ENCODE peak calls at places on chromosomes 4 and X, in eight cellular contexts. L is AG10803, G is Peyer's patch, X is IMR-90, A is left lung, F is transverse colon, J is stomach, K is cardiac fibroblast. R is an unnamed sample.

GRCh38 chr4:791201-791865 is 34.6 kb downstream of the CPLX1 start:
- DNase-seq in J (no peak), F (no peak), X (no peak), A (no peak), K (no peak), L (no peak), G (no peak), R (no peak)

GRCh38 chr4:26557164-26557563 is 26.7 kb upstream of the TBC1D19 start:
- DNase-seq in X (peak), J (no peak), G (no peak), K (peak), L (peak), A (no peak), F (no peak), R (no peak)

GRCh38 chr4:186067757-186068385 is 1.1 kb upstream of the TLR3 start:
- DNase-seq in G (peak), L (peak), K (peak), F (peak), A (peak), J (peak), X (peak), R (peak)

GRCh38 chr4:141614878-141615586 is 21.4 kb upstream of the IL15 start:
- DNase-seq in X (no peak), F (no peak), A (no peak), G (no peak), J (no peak), K (peak), L (no peak), R (no peak)

GRCh38 chrX:149032449-149032848 is 472.7 kb downstream of the IDS start:
- DNase-seq in F (no peak), X (no peak), K (no peak), A (no peak), J (no peak), G (no peak), L (no peak), R (no peak)

GRCh38 chrX:120725874-120726273 is 96.0 kb upstream of the C1GALT1C1 start:
- DNase-seq in J (no peak), K (no peak), L (no peak), G (no peak), A (no peak), X (no peak), F (no peak), R (no peak)

GRCh38 chr4:174592256-174592984 is 70.1 kb upstream of the HPGD start:
- DNase-seq in L (no peak), G (no peak), X (no peak), K (peak), J (no peak), F (no peak), A (no peak), R (no peak)

GRCh38 chr4:78186597-78187543 is 129.7 kb downstream of the FRAS1 start:
- DNase-seq in L (no peak), J (no peak), G (no peak), X (no peak), F (no peak), A (no peak), K (no peak), R (no peak)

GRCh38 chr4:140928880-140929279 is 172.7 kb upstream of the TBC1D9 start:
- DNase-seq in L (peak), A (no peak), J (no peak), K (peak), G (no peak), F (no peak), X (no peak), R (no peak)

DNA sequence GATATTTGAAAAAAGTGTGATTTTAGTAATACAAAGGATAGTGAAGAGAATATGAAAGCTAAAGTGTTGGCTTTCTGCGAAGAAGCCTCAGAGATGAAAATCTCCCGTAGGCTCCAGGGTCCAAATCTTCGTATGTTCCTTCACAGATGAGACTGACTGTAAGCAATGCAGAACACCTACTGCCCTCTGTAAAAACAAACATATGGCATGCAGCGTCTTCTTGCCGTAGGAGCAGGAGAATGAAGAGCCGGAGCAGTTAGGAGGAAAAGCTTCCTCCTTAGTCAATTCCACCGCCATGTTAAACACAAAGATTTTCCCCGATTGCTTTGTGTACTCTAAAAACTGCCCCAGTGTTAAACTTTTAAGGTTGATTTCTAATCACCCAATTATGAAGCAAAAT is 22.5 kb downstream of the RWDD4 start:
- DNase-seq in A (no peak), X (no peak), F (peak), L (no peak), G (no peak), K (no peak), J (no peak), R (no peak)
- H3K4me3 ChIP-seq in A (no peak), X (no peak), F (peak), L (no peak), G (peak), K (no peak), J (peak), R (no peak)

GRCh38 chr4:133920236-133920635 is 281.4 kb downstream of the PABPC4L start:
- DNase-seq in K (no peak), G (no peak), L (no peak), F (no peak), A (no peak), J (no peak), X (no peak), R (no peak)

GRCh38 chr4:133921280-133922195 is 280.1 kb downstream of the PABPC4L start:
- DNase-seq in L (no peak), A (no peak), X (peak), F (no peak), J (no peak), K (peak), G (no peak), R (no peak)
- TF ChIP-seq CTCF in L (no peak), A (no peak), X (peak), F (no peak), J (no peak), K (no peak), G (no peak), R (no peak)

DNA sequence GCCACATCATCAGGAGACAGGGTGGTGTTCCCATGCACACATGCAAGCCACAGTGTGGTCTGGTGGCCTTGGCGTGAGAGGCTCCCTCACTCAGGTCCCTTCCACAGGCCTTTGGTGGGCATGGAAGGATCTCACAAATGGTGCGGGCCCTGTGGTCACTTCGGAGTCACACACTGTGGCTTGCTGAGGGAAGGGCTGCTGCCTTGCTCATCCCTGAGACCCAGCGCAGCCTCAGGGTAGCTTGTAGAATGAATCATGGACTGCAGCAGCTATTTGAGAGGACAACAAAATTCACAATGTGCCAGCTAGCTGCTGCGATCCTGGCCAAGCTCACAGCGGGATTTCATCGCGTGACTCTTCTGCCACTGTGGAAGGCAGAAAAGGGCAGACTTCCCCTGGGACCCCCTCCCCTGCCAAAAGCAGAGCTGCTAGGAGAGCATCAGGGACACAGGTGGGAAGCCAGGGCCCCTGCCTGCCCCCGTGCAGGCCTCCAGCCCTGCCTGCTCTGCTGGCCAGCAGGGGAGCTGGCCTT is 106.4 kb downstream of the ABLIM2 start:
- DNase-seq in X (no peak), L (no peak), J (no peak), F (no peak), K (no peak), A (no peak), G (no peak), R (no peak)
- H3K4me3 ChIP-seq in X (no peak), L (no peak), J (no peak), F (no peak), K (no peak), A (no peak), G (no peak), R (no peak)

GRCh38 chr4:122827258-122827887 is 742 bp downstream of the FGF2 start:
- DNase-seq in L (peak), J (peak), K (peak), X (peak), F (peak), G (no peak), A (no peak), R (peak)
- TF ChIP-seq CTCF in L (no peak), J (no peak), K (peak), X (peak), F (no peak), G (no peak), A (no peak), R (no peak)

DNA sequence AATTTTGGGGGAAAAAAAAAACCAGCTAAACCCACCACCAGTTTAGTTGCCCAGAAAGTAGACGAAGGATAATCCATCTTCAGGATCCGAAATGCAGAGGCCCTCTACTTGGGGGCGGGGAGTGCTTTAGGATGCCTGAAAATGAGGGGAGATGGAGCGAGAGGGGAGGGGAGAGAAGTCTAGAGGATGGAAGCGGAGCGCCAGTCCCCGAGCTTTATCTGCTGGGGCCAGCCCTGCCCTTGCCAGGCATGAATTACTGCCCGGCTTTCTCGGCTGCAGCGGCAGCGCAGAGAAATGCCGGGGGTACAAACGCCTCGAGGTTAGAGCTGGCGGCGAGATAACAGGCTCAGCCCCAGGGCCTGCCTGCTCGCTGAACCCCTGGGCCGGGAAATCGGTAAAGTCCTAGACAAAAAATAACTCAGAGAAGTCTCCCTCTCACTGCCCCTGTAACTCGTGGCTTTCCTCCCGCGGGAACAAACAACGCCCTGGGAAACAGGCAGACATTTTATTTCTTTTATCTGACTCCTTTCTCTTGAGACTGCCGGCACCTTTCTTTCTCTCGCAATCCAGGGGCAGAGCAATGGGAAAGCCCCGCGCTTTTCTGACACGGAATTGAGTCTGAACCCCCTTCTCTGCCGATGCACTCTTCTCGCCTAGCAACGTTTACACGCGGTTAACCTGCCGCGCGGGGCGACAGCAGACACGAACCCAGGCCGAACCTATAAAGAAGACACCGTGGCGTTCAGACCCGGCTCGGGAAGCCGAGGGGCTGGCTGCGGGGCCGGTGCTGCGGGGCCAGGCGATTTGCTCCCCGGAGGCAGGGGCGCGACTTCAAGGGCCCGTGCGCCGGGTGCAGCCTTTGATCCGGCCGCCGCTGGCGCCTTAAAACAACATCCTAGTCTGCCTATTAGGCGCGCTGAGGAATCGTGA is 3.1 kb upstream of the MSX1 start:
- DNase-seq in G (no peak), F (no peak), L (no peak), J (no peak), K (no peak), A (peak), X (no peak), R (peak)
- H3K4me3 ChIP-seq in G (peak), F (no peak), L (peak), J (peak), K (peak), A (no peak), X (peak), R (peak)

GRCh38 chr4:173014113-173014558 is 154.5 kb upstream of the GALNT7 start:
- DNase-seq in G (no peak), K (peak), J (no peak), X (peak), L (no peak), F (no peak), A (no peak), R (no peak)
- TF ChIP-seq CTCF in G (no peak), K (peak), J (no peak), X (peak), L (no peak), F (no peak), A (no peak), R (no peak)

GRCh38 chrX:11424903-11425674 is 131.9 kb downstream of the AMELX start:
- DNase-seq in J (no peak), F (no peak), K (no peak), X (no peak), G (no peak), A (no peak), L (no peak), R (no peak)

GRCh38 chrX:11426712-11427081 is 133.5 kb downstream of the AMELX start:
- DNase-seq in G (no peak), L (no peak), J (no peak), K (no peak), X (no peak), A (no peak), F (no peak), R (no peak)

GRCh38 chrX:11429543-11430085 is 136.4 kb downstream of the AMELX start:
- DNase-seq in F (no peak), A (no peak), G (no peak), X (no peak), L (no peak), J (no peak), K (no peak), R (no peak)

GRCh38 chrX:11430266-11430665 is 137.1 kb downstream of the AMELX start:
- DNase-seq in L (no peak), J (no peak), X (peak), G (no peak), K (no peak), A (no peak), F (no peak), R (no peak)

DNA sequence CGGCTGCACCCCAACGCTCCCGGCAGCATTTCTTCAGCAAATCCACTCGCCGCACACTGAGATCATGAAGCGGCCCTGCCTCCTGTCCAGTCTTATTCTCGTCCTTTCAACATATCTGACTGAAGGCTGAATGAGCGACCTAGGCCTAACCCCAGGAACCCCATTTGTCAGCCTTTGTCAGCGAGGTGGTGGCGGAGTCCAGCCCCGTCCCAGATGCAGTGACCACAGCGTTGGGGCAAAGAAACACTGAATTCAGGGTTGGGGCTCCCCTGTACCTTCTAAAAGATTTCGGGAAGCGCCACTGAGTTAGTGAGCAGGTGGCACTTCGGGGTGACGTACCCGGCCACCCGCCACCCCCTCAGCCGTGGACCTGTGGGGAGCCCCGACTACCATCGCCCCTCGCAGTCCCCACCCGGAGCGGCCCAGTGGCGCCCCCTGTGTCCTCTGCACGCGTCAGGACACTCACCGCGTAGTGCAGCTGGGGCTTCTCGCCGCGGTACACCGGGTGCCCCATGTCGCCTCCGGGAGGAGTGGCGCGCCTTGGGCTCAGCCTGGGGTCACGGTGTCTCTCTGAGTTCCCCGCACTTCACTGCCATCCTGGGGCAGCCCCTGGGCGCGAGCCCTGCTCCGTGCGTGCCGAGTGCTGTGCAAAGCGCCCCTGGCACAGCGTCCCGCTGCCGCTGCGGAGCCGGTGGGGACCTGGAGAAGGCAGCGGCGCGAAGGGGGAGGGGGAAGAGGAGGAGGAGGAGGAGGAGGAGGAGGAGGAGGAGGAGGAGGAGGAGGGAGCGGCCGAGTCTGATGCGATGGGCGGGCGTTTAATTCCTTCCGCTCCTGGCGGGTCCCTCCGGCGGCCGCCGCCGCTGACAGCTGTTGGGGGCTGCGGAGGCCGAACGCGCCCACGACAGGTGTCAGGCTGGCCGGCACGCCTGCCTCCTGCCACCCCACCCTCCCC is 134.1 kb downstream of the AMELX start:
- DNase-seq in L (no peak), K (peak), J (peak), X (no peak), A (peak), G (peak), F (peak), R (no peak)
- H3K4me3 ChIP-seq in L (peak), K (peak), J (peak), X (peak), A (peak), G (peak), F (peak), R (no peak)

GRCh38 chrX:131795442-131796229 is 227.5 kb upstream of the STK26 start:
- DNase-seq in L (no peak), X (no peak), A (no peak), K (no peak), F (peak), J (peak), G (no peak), R (no peak)

GRCh38 chrX:131791608-131792355 is 231.3 kb upstream of the STK26 start:
- DNase-seq in G (no peak), L (no peak), F (no peak), X (peak), J (no peak), K (no peak), A (no peak), R (no peak)

GRCh38 chrX:131789664-131790063 is 233.4 kb upstream of the STK26 start:
- DNase-seq in F (no peak), A (no peak), J (no peak), G (no peak), K (no peak), L (no peak), X (no peak), R (no peak)

GRCh38 chrX:131792356-131792749 is 230.7 kb upstream of the STK26 start:
- DNase-seq in X (peak), L (peak), G (peak), A (peak), K (no peak), F (peak), J (peak), R (no peak)

DNA sequence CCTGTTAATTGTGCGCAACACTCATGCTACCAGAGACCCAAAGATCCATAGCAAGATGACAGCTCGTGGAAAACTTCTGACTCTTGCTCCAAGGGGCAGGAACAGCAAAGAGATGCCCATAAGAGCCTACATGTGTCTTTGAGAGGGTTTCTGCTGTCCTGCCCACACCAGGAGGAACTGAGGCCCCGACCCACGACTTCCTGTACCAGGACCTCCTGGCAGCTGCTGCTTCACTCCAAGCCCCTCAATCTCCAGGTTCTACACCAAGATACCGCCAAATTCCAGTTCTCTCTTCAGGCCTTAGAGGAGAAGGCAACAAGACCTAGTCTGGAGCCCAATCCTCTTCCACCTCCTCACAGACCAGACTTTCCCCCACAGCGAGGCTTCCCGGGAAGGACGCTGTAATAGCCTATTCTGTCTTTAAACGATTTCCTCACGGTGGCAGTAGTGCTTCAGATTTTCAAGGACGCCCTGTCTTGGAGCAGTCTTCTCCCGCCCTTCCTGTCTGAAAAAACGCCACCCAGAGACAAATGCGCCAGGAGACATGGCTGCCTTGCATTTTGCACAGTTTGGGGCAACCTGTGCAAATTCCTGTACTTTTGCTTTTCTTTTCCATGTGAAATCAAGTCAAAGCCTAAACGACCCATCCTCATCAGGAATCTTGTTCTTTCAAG is 230.2 kb upstream of the STK26 start:
- DNase-seq in K (peak), L (peak), F (peak), J (peak), G (peak), A (peak), X (peak), R (no peak)
- TF ChIP-seq CTCF in K (no peak), L (no peak), F (no peak), J (no peak), G (peak), A (peak), X (peak), R (no peak)

DNA sequence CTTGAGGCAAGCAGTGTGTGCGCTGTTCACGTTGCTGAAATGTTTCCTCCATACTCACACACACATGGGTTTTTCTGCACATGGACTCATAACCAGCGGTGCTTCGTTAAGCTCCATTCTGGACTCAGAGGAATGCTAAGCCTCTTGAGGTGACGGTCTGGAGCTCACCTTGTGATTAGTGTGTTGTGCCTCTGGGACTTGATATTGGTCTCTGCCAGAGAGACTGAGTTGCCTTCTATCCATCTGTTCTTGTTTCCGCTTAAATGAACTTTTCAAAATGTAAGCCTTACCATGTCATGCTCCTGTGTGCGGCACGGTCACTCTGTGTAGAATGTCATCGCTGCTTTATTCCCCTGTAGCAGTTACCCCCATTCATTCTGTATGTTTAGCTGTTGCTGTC is 42.5 kb downstream of the ADD1 start:
- DNase-seq in F (no peak), K (no peak), L (no peak), G (no peak), X (no peak), A (no peak), J (no peak), R (no peak)
- H3K4me3 ChIP-seq in F (no peak), K (no peak), L (no peak), G (no peak), X (no peak), A (no peak), J (no peak), R (no peak)

R was measured in Caco-2.